ENCODE peak calls at places on chromosomes 6 and 20, in four cellular contexts. One of them, this sample, is unnamed.

GRCh38 chr6:158528826-158529225 is 31.1 kb upstream of the TMEM181 start:
- DNase-seq in K562: no peak
- DNase-seq in GM12878: no peak
- DNase-seq in A549: no peak
- DNase-seq in this sample: no peak

GRCh38 chr6:5116243-5116991 is 31.3 kb downstream of the PPP1R3G start:
- DNase-seq in K562: no peak
- DNase-seq in GM12878: no peak
- DNase-seq in A549: no peak
- DNase-seq in this sample: no peak

GRCh38 chr6:37056439-37057127 is 51.1 kb downstream of the FGD2 start:
- DNase-seq in A549: peak; percentile 58
- DNase-seq in K562: no peak
- DNase-seq in GM12878: no peak
- DNase-seq in this sample: peak; percentile 60

GRCh38 chr6:136378888-136379287 is 89.2 kb upstream of the BCLAF1 start:
- DNase-seq in K562: no peak
- DNase-seq in A549: no peak
- DNase-seq in GM12878: no peak
- DNase-seq in this sample: no peak

GRCh38 chr6:18261877-18262276 is 2.5 kb downstream of the DEK start:
- DNase-seq in A549: no peak
- DNase-seq in GM12878: no peak
- DNase-seq in K562: no peak
- DNase-seq in this sample: no peak

GRCh38 chr6:41965429-41966213 is 24.0 kb upstream of the CCND3 start:
- DNase-seq in GM12878: no peak
- DNase-seq in K562: no peak
- DNase-seq in A549: no peak
- DNase-seq in this sample: peak; percentile 84

GRCh38 chr6:57257911-57258541 is 35.9 kb upstream of the RAB23 start:
- DNase-seq in A549: no peak
- DNase-seq in GM12878: no peak
- DNase-seq in K562: no peak
- DNase-seq in this sample: no peak

GRCh38 chr6:107488174-107488874 is 1.6 kb upstream of the SOBP start:
- DNase-seq in A549: peak; percentile 8
- DNase-seq in K562: no peak
- DNase-seq in GM12878: no peak
- DNase-seq in this sample: no peak

GRCh38 chr6:129753422-129753821 is 43.4 kb upstream of the ARHGAP18 start:
- DNase-seq in A549: no peak
- DNase-seq in K562: no peak
- DNase-seq in GM12878: no peak
- DNase-seq in this sample: no peak

GRCh38 chr6:111564482-111564945 is 41.2 kb downstream of the TRAF3IP2 start:
- DNase-seq in GM12878: no peak
- DNase-seq in A549: no peak
- DNase-seq in K562: no peak
- DNase-seq in this sample: no peak

GRCh38 chr6:80520195-80520594 is 413.7 kb downstream of the BCKDHB start:
- DNase-seq in A549: no peak
- DNase-seq in GM12878: no peak
- DNase-seq in K562: no peak
- DNase-seq in this sample: no peak

GRCh38 chr6:35259946-35260626 is 551 bp downstream of the ZNF76 start:
- DNase-seq in K562: peak; percentile 98
- DNase-seq in GM12878: peak; percentile 55
- DNase-seq in A549: peak; percentile 70
- DNase-seq in this sample: peak; percentile 79

GRCh38 chr6:113630738-113631535 is 226.2 kb upstream of the MARCKS start:
- DNase-seq in K562: no peak
- DNase-seq in GM12878: peak; percentile 97
- DNase-seq in A549: no peak
- DNase-seq in this sample: no peak

GRCh38 chr6:5671162-5671561 is 335.6 kb downstream of the NRN1 start:
- DNase-seq in A549: no peak
- DNase-seq in GM12878: no peak
- DNase-seq in K562: peak; percentile 26
- DNase-seq in this sample: peak; percentile 28

GRCh38 chr20:59988141-59988540 is 29.9 kb downstream of the CDH26 start:
- DNase-seq in A549: peak; percentile 46
- DNase-seq in K562: no peak
- DNase-seq in GM12878: no peak
- DNase-seq in this sample: no peak

GRCh38 chr6:114194362-114195343 is 148.2 kb downstream of the HS3ST5 start:
- DNase-seq in A549: no peak
- DNase-seq in GM12878: no peak
- DNase-seq in K562: no peak
- DNase-seq in this sample: no peak

GRCh38 chr6:125207956-125208355 is 54.4 kb downstream of the TPD52L1 start:
- DNase-seq in K562: no peak
- DNase-seq in A549: no peak
- DNase-seq in GM12878: no peak
- DNase-seq in this sample: no peak

GRCh38 chr6:44177691-44178423 is 19.2 kb downstream of the CAPN11 start:
- DNase-seq in GM12878: no peak
- DNase-seq in A549: no peak
- DNase-seq in K562: no peak
- DNase-seq in this sample: no peak

GRCh38 chr20:1130849-1131248 is 12.4 kb downstream of the PSMF1 start:
- DNase-seq in A549: no peak
- DNase-seq in K562: no peak
- DNase-seq in GM12878: no peak
- DNase-seq in this sample: no peak

GRCh38 chr6:44504321-44504761 is 116.8 kb downstream of the CDC5L start:
- DNase-seq in K562: no peak
- DNase-seq in A549: no peak
- DNase-seq in GM12878: no peak
- DNase-seq in this sample: no peak

GRCh38 chr6:20946037-20946436 is 411.8 kb downstream of the CDKAL1 start:
- DNase-seq in A549: no peak
- DNase-seq in GM12878: peak; percentile 43
- DNase-seq in K562: no peak
- DNase-seq in this sample: peak; percentile 35

GRCh38 chr20:20412750-20413149 is 44.8 kb downstream of the INSM1 start:
- DNase-seq in K562: no peak
- DNase-seq in A549: no peak
- DNase-seq in GM12878: no peak
- DNase-seq in this sample: no peak

DNA sequence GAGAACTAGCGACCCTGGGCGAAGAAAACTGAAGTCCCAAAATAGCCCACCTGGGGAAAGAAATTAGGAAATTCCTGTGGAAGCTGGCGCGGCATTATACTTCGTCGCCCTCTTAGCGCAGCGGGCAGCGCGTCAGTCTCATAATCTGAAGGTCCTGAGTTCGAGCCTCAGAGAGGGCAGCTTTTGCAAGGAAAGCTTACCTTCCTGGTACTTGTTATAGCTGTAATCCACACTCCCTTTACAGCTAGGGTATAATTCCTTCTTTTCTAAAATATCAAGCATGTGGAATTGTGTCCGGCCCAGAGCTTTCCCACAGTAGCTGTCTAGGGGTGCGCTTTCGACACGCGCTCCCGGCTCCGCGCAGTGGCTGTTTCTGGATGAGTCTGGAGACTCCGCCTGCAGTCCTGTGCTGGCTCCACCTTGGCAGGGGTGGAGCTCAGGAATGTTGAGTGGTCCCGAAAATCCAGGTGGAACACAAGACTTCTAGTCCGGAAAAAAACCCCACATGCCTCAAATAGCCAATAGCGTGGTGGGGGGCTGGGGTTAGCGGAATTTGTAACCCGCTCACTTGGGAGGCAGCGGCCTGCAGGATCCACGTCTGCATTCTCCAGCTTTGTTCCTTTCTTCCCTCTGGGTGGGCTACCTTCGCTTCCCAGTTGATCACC is 83.7 kb upstream of the ZNF322 start:
- DNase-seq in GM12878: no peak
- DNase-seq in A549: peak; percentile 57
- DNase-seq in K562: peak; percentile 61
- DNase-seq in this sample: no peak
- TF ChIP-seq CHD4 in GM12878: no peak
- TF ChIP-seq CHD4 in A549: no peak
- TF ChIP-seq CHD4 in K562: no peak
- TF ChIP-seq CHD4 in this sample: no peak

DNA sequence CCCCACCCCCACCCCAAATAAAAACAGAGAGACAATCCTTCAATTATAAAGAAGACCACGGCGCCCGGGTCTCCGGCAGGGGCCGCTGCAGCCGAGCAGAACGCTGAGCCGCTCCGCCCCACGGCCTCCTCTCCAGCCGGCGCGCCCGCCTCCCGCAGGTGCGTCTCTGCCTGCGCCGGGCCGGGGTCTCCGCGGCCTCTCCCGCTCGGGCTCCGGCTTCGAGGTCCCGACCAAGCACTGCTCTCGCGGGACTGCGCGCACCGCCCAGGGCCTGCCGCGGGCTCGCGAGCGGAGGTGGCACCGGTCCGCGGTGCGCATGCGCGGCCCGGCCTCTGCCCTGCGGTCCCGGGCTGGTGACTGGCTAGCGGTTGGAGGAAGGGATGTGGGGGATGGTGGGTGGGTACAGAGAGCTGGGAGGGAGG is 241 bp upstream of the SIRT5 start:
- DNase-seq in GM12878: peak; percentile 82
- DNase-seq in K562: peak; percentile 99
- DNase-seq in A549: peak; percentile 90
- DNase-seq in this sample: peak; percentile 96
- TF ChIP-seq POLR2A in GM12878: peak; percentile 72
- TF ChIP-seq POLR2A in K562: no peak
- TF ChIP-seq POLR2A in A549: peak; percentile 72
- TF ChIP-seq POLR2A in this sample: peak; percentile 84

DNA sequence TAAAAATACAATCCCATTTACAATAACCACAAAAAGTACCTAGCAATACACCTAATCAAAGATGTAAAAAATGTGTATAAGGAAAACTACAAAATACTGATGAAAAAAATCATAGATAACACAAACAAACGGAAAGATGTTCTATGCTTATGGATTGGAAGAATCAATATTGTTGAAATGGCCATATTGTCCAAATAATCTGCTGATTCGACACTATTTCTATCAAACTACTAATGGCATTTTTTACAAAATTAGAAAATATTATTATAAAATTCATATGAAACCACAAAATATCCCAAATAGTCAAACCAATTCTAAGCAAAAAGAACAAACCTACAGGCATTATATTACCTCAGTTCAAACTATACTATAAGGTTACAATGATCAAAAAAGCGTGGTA is 978.3 kb upstream of the MAP3K7 start:
- DNase-seq in GM12878: no peak
- DNase-seq in A549: no peak
- DNase-seq in K562: no peak
- DNase-seq in this sample: no peak
- TF ChIP-seq CHD4 in GM12878: no peak
- TF ChIP-seq CHD4 in A549: no peak
- TF ChIP-seq CHD4 in K562: no peak
- TF ChIP-seq CHD4 in this sample: no peak

GRCh38 chr6:33206027-33206863 is 1.8 kb downstream of the HSD17B8 start:
- DNase-seq in A549: no peak
- DNase-seq in GM12878: no peak
- DNase-seq in K562: no peak
- DNase-seq in this sample: no peak

GRCh38 chr6:33203443-33204164 is 851 bp upstream of the HSD17B8 start:
- DNase-seq in A549: no peak
- DNase-seq in GM12878: no peak
- DNase-seq in K562: no peak
- DNase-seq in this sample: no peak

GRCh38 chr6:33205172-33206026 is 944 bp downstream of the HSD17B8 start:
- DNase-seq in GM12878: no peak
- DNase-seq in A549: peak; percentile 46
- DNase-seq in K562: no peak
- DNase-seq in this sample: no peak

GRCh38 chr6:33204165-33204414 is 365 bp upstream of the HSD17B8 start:
- DNase-seq in GM12878: no peak
- DNase-seq in A549: no peak
- DNase-seq in K562: no peak
- DNase-seq in this sample: no peak

GRCh38 chr6:33204415-33205171 is at the start of gene HSD17B8:
- DNase-seq in K562: peak; percentile 88
- DNase-seq in GM12878: peak; percentile 71
- DNase-seq in A549: peak; percentile 90
- DNase-seq in this sample: peak; percentile 90
- TF ChIP-seq POLR2A in K562: peak; percentile 84
- TF ChIP-seq POLR2A in GM12878: peak; percentile 77
- TF ChIP-seq POLR2A in A549: peak; percentile 13
- TF ChIP-seq POLR2A in this sample: no peak

DNA sequence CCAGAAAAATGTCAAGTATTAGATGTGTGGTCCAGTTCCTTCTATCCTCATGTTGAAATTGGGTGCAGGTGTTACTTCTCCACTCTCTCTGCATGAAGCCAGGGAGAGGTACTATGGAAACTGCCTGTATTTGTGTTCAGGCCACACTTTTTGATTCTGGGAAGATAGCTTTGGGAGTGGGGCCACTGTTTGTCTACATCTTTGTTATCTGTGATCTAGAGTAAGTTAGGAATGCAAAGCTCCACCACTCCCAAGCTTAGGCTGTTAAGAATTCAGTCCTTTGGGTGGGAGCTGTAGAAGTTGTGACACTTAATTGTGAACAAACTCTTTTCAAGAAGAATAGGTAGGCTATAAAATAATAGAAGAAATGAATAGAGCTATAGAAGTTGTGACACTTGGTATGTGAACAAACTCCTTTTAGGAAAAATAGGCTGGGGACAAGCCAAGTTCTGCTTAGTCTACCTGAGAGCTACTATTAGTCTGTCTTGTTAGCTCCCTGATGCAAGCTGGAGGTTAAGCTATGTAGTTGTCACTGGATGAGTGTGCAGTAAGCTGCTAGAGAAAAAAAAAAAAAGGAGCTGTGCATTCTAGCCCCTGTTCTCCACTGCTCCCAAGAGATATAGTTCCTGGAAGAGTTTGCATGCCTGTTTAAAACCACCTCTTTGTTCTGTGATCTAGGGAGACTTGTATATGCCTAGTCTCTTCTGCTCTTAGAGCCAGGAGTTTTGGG is 7.1 kb upstream of the GFRAL start:
- DNase-seq in GM12878: no peak
- DNase-seq in K562: no peak
- DNase-seq in A549: no peak
- DNase-seq in this sample: no peak
- TF ChIP-seq CHD4 in GM12878: no peak
- TF ChIP-seq CHD4 in K562: no peak
- TF ChIP-seq CHD4 in A549: no peak
- TF ChIP-seq CHD4 in this sample: no peak

DNA sequence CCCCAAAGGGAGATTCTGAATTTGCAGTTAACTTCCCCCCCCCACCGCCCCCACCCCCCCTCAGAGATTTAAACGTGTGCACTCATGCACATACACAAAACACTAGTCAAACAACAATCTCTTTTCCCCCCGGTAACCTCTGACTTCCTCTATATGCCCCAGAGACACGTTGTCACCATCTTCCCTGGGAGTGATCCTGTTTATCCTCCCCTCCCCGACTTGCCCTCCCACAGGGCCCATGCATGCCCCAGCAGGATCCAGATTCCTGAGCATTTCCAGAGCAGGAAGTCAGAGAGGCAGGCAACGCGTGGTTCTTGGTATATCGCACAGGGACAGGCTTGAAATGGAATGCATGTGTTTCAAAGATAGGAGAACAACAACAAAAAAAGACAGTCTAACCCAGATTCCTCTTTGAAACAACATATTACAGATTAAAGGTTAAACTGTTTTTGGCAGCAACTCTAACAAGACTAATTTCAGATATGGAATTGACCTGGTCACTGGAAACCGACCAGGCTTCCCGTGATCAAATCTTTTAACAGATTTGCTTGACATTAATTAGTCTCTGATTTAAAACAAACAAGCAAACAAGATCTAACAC is 1.3 kb downstream of the BLCAP start:
- DNase-seq in GM12878: no peak
- DNase-seq in A549: no peak
- DNase-seq in K562: peak; percentile 71
- DNase-seq in this sample: peak; percentile 73
- TF ChIP-seq POLR2A in GM12878: no peak
- TF ChIP-seq POLR2A in A549: no peak
- TF ChIP-seq POLR2A in K562: no peak
- TF ChIP-seq POLR2A in this sample: no peak

This sample was measured in HepG2.